ENCODE peak calls at places on chromosomes 4 and X, in ten cellular contexts. V is brain microvascular endothelial cell; S is GM20000; A is AG04450; Z is amniotic stem cell; O is naive thymus-derived CD8-positive, alpha-beta T cell; W is germinal center; K is stimulated activated CD4-positive, alpha-beta T cell treated with anti-CD3 and anti-CD28 coated beads, Interleukin-4, amount 100 ng/mL, for 24 hours; U is HTR-8/SVneo; B is endodermal cell. M is an unnamed sample.

GRCh38 chrX:120291211-120291610 is 20.1 kb downstream of the TMEM255A start:
- DNase-seq in V (no peak), S (no peak), A (no peak), Z (no peak), O (no peak), W (no peak), K (no peak), U (no peak), B (no peak), M (no peak)

GRCh38 chrX:10121787-10122186 is 35.0 kb upstream of the CLCN4 start:
- DNase-seq in V (peak), S (peak), A (no peak), Z (no peak), O (no peak), W (peak), K (no peak), U (no peak), B (no peak), M (peak)

GRCh38 chrX:104318330-104319009 is 63.7 kb upstream of the ESX1 start:
- DNase-seq in V (peak), S (no peak), A (no peak), Z (no peak), O (no peak), W (no peak), K (no peak), U (no peak), B (no peak), M (no peak)

GRCh38 chr4:185865901-185866328 is 53.9 kb upstream of the SORBS2 start:
- DNase-seq in V (peak), S (no peak), A (no peak), Z (no peak), O (no peak), W (no peak), K (no peak), U (peak), B (no peak), M (no peak)

GRCh38 chrX:149398027-149398426 is 107.1 kb downstream of the IDS start:
- DNase-seq in V (no peak), S (no peak), A (no peak), Z (no peak), O (no peak), W (no peak), K (no peak), U (no peak), B (peak), M (no peak)

GRCh38 chr4:105894570-105895323 is 524 bp upstream of the NPNT start:
- DNase-seq in V (no peak), S (peak), A (no peak), Z (no peak), O (no peak), W (peak), K (no peak), U (no peak), B (no peak), M (peak)

GRCh38 chrX:14817559-14817958 is 55.3 kb downstream of the FANCB start:
- DNase-seq in V (no peak), S (no peak), A (no peak), Z (no peak), O (no peak), W (no peak), K (no peak), U (no peak), B (no peak), M (no peak)

GRCh38 chr4:24328300-24328699 is 256.1 kb downstream of the DHX15 start:
- DNase-seq in V (no peak), S (no peak), A (no peak), Z (no peak), O (no peak), W (no peak), K (no peak), U (no peak), B (no peak), M (no peak)

GRCh38 chrX:7927259-7928167 is at the start of gene PNPLA4:
- DNase-seq in V (peak), S (peak), A (no peak), Z (peak), O (peak), W (peak), K (peak), U (peak), B (peak), M (peak)

GRCh38 chr4:78561677-78562076 is 10.1 kb downstream of the ANXA3 start:
- DNase-seq in V (no peak), S (no peak), A (no peak), Z (no peak), O (no peak), W (no peak), K (no peak), U (no peak), B (no peak), M (no peak)

GRCh38 chr4:183157215-183157614 is 58.2 kb downstream of the WWC2 start:
- DNase-seq in V (no peak), S (no peak), A (no peak), Z (no peak), O (no peak), W (no peak), K (no peak), U (no peak), B (no peak), M (no peak)

GRCh38 chr4:20474119-20474518 is 222.4 kb downstream of the SLIT2 start:
- DNase-seq in V (peak), S (no peak), A (no peak), Z (no peak), O (no peak), W (no peak), K (no peak), U (no peak), B (no peak), M (peak)

GRCh38 chr4:153919667-153920066 is 130.8 kb upstream of the SFRP2 start:
- DNase-seq in V (no peak), S (no peak), A (no peak), Z (no peak), O (no peak), W (no peak), K (no peak), U (no peak), B (no peak), M (no peak)

GRCh38 chrX:39752820-39753219 is 344.9 kb downstream of the BCOR start:
- DNase-seq in V (no peak), S (no peak), A (no peak), Z (no peak), O (no peak), W (no peak), K (no peak), U (no peak), B (no peak), M (no peak)

GRCh38 chr4:48375651-48376291 is 34.4 kb downstream of the SLAIN2 start:
- DNase-seq in V (peak), S (no peak), A (peak), Z (peak), O (no peak), W (no peak), K (no peak), U (peak), B (no peak), M (no peak)

GRCh38 chrX:150035531-150035930 is 97.2 kb upstream of the EOLA2 start:
- DNase-seq in V (no peak), S (no peak), A (no peak), Z (peak), O (no peak), W (no peak), K (no peak), U (no peak), B (no peak), M (no peak)

GRCh38 chr4:187908079-187908501 is 87.5 kb upstream of the ZFP42 start:
- DNase-seq in V (peak), S (no peak), A (peak), Z (peak), O (no peak), W (no peak), K (no peak), U (peak), B (no peak), M (no peak)

GRCh38 chrX:77415161-77415560 is 32.0 kb upstream of the FGF16 start:
- DNase-seq in V (no peak), S (no peak), A (no peak), Z (no peak), O (no peak), W (no peak), K (no peak), U (no peak), B (peak), M (no peak)

GRCh38 chr4:41196633-41197332 is 17.6 kb downstream of the APBB2 start:
- DNase-seq in V (no peak), S (no peak), A (no peak), Z (no peak), O (no peak), W (no peak), K (no peak), U (no peak), B (no peak), M (no peak)

GRCh38 chr4:3640587-3640962 is 108.4 kb upstream of the LRPAP1 start:
- DNase-seq in V (peak), S (no peak), A (no peak), Z (no peak), O (no peak), W (no peak), K (no peak), U (no peak), B (no peak), M (no peak)

GRCh38 chrX:20372533-20372932 is 105.8 kb upstream of the RPS6KA3 start:
- DNase-seq in V (peak), S (no peak), A (no peak), Z (no peak), O (no peak), W (no peak), K (no peak), U (peak), B (no peak), M (no peak)

GRCh38 chr4:14149469-14150030 is 522.0 kb upstream of the BOD1L1 start:
- DNase-seq in V (no peak), S (no peak), A (no peak), Z (no peak), O (no peak), W (no peak), K (no peak), U (no peak), B (no peak), M (no peak)

GRCh38 chr4:118773082-118773792 is 62.7 kb downstream of the SEC24D start:
- DNase-seq in V (no peak), S (no peak), A (no peak), Z (no peak), O (no peak), W (no peak), K (no peak), U (no peak), B (no peak), M (no peak)

GRCh38 chrX:132612990-132613564 is 124.2 kb upstream of the MBNL3 start:
- DNase-seq in V (peak), S (peak), A (no peak), Z (peak), O (peak), W (peak), K (peak), U (no peak), B (peak), M (peak)

GRCh38 chr4:74999714-75000309 is 66.9 kb downstream of the PARM1 start:
- DNase-seq in V (no peak), S (no peak), A (no peak), Z (no peak), O (no peak), W (no peak), K (no peak), U (no peak), B (no peak), M (no peak)

GRCh38 chr4:25172964-25173917 is 13.0 kb upstream of the SEPSECS start:
- DNase-seq in V (peak), S (peak), A (peak), Z (peak), O (no peak), W (no peak), K (no peak), U (peak), B (no peak), M (no peak)

GRCh38 chrX:68789966-68790365 is 38.9 kb upstream of the EFNB1 start:
- DNase-seq in V (no peak), S (no peak), A (no peak), Z (no peak), O (no peak), W (no peak), K (no peak), U (no peak), B (no peak), M (no peak)

GRCh38 chr4:129043523-129043922 is 49.8 kb downstream of the SCLT1 start:
- DNase-seq in V (peak), S (no peak), A (no peak), Z (no peak), O (no peak), W (no peak), K (no peak), U (no peak), B (no peak), M (no peak)

GRCh38 chr4:170089274-170089742 is 448 bp downstream of the AADAT start:
- DNase-seq in V (peak), S (no peak), A (no peak), Z (peak), O (no peak), W (no peak), K (no peak), U (peak), B (peak), M (no peak)

GRCh38 chr4:107733431-107733925 is 13.4 kb upstream of the PAPSS1 start:
- DNase-seq in V (no peak), S (no peak), A (no peak), Z (no peak), O (no peak), W (no peak), K (no peak), U (no peak), B (no peak), M (no peak)